ENCODE peak calls at places on chromosome 16, in eight cellular contexts. M is naive thymus-derived CD4-positive, alpha-beta T cell; L is mucosa of descending colon; I is nephron progenitor cell; A is amygdala; N is naive B cell; C is nucleus accumbens; E is Calu3. X is an unnamed sample.

GRCh38 chr16:11727945-11728543 is 14.6 kb downstream of the TXNDC11 start:
- DNase-seq in C (no peak), L (no peak), N (no peak), A (no peak), M (no peak), I (no peak), E (no peak), X (peak; percentile 73)

GRCh38 chr16:68236804-68237242 is 896 bp upstream of the ESRP2 start:
- DNase-seq in E (peak; percentile 22), L (no peak), N (no peak), M (no peak), I (peak; percentile 30), C (no peak), A (no peak), X (no peak)

GRCh38 chr16:85733155-85733838 is 17.6 kb downstream of the C16orf74 start:
- DNase-seq in M (no peak), E (no peak), L (no peak), N (no peak), I (no peak), A (no peak), C (no peak), X (peak; percentile 60)

GRCh38 chr16:67431077-67431804 is at the start of gene HSD11B2:
- DNase-seq in L (no peak), I (peak; percentile 71), M (no peak), E (peak; percentile 79), N (no peak), A (peak; percentile 20), C (peak; percentile 17), X (no peak)

GRCh38 chr16:80803341-80804060 is 897 bp downstream of the CDYL2 start:
- DNase-seq in C (no peak), A (no peak), E (no peak), I (peak; percentile 55), M (peak; percentile 33), L (peak; percentile 47), N (no peak), X (no peak)

GRCh38 chr16:23131841-23132576 is 17.2 kb downstream of the USP31 start:
- DNase-seq in L (no peak), C (no peak), E (no peak), N (no peak), A (no peak), I (no peak), M (no peak), X (no peak)

GRCh38 chr16:11667221-11667823 is 933 bp upstream of the SNN start:
- DNase-seq in E (no peak), N (no peak), M (no peak), A (no peak), C (no peak), I (no peak), L (no peak), X (no peak)

GRCh38 chr16:81774348-81774747 is 4.7 kb upstream of the PLCG2 start:
- DNase-seq in A (no peak), M (no peak), E (no peak), N (peak; percentile 65), C (no peak), L (no peak), I (no peak), X (no peak)

GRCh38 chr16:80744856-80745255 is 59.5 kb downstream of the CDYL2 start:
- DNase-seq in E (no peak), L (no peak), I (no peak), M (no peak), A (no peak), C (no peak), N (no peak), X (no peak)

GRCh38 chr16:1492082-1492922 is 858 bp upstream of the TELO2 start:
- DNase-seq in A (no peak), C (no peak), L (no peak), M (no peak), N (no peak), I (no peak), E (no peak), X (no peak)

GRCh38 chr16:79589495-79590134 is 10.9 kb downstream of the MAF start:
- DNase-seq in M (no peak), I (no peak), C (no peak), A (no peak), E (no peak), N (no peak), L (no peak), X (no peak)

GRCh38 chr16:53509906-53510703 is 7.1 kb upstream of the AKTIP start:
- DNase-seq in I (peak; percentile 66), N (peak; percentile 51), C (peak; percentile 23), E (peak; percentile 65), M (peak; percentile 34), A (peak; percentile 51), L (peak; percentile 62), X (peak; percentile 28)

GRCh38 chr16:83574388-83574787 is 233.4 kb upstream of the HSBP1 start:
- DNase-seq in I (no peak), A (no peak), C (no peak), N (no peak), M (no peak), L (no peak), E (no peak), X (no peak)

GRCh38 chr16:31157136-31157535 is 7.3 kb upstream of the PRSS36 start:
- DNase-seq in A (no peak), E (no peak), I (no peak), C (no peak), M (no peak), N (no peak), L (no peak), X (peak; percentile 63)

GRCh38 chr16:4489030-4489429 is 12.8 kb downstream of the HMOX2 start:
- DNase-seq in A (no peak), M (no peak), L (no peak), I (no peak), C (no peak), N (no peak), E (no peak), X (no peak)

GRCh38 chr16:85490971-85491771 is 122.0 kb upstream of the GSE1 start:
- DNase-seq in N (peak; percentile 14), I (peak; percentile 55), E (peak; percentile 35), A (no peak), M (no peak), L (peak; percentile 77), C (no peak), X (no peak)

GRCh38 chr16:24054649-24055560 is 201.2 kb upstream of the CACNG3 start:
- DNase-seq in L (no peak), C (no peak), I (peak; percentile 37), N (no peak), A (no peak), M (no peak), E (no peak), X (no peak)

GRCh38 chr16:81429045-81429521 is 15.5 kb upstream of the CMIP start:
- DNase-seq in I (no peak), C (no peak), L (peak; percentile 70), E (peak; percentile 75), M (no peak), A (peak; percentile 21), N (peak; percentile 38), X (no peak)

GRCh38 chr16:30473231-30474061 is 904 bp downstream of the ITGAL start:
- DNase-seq in E (no peak), C (no peak), M (peak; percentile 22), N (no peak), A (no peak), I (no peak), L (no peak), X (no peak)

GRCh38 chr16:30699615-30700099 is 686 bp downstream of the SRCAP start:
- DNase-seq in A (no peak), N (no peak), E (peak; percentile 16), I (no peak), L (no peak), M (no peak), C (no peak), X (no peak)

GRCh38 chr16:10668322-10669045 is 26.2 kb downstream of the TEKT5 start:
- DNase-seq in M (no peak), E (peak; percentile 70), A (peak; percentile 27), L (no peak), N (no peak), C (no peak), I (peak; percentile 26), X (no peak)

GRCh38 chr16:48496571-48497095 is 111.4 kb upstream of the SIAH1 start:
- DNase-seq in L (no peak), E (no peak), I (no peak), M (no peak), C (no peak), N (no peak), A (no peak), X (no peak)

GRCh38 chr16:51876934-51877333 is 670.0 kb downstream of the TOX3 start:
- DNase-seq in N (no peak), L (peak; percentile 4), E (no peak), C (no peak), A (no peak), M (no peak), I (no peak), X (no peak)

GRCh38 chr16:8828541-8829165 is 31.0 kb downstream of the PMM2 start:
- DNase-seq in N (no peak), A (no peak), E (no peak), M (no peak), L (no peak), I (no peak), C (no peak), X (no peak)

GRCh38 chr16:68893710-68894705 is 50.7 kb downstream of the TANGO6 start:
- DNase-seq in A (no peak), E (no peak), N (no peak), C (no peak), I (peak; percentile 58), M (no peak), L (peak; percentile 60), X (no peak)

GRCh38 chr16:85028638-85029412 is 1.2 kb downstream of the KIAA0513 start:
- DNase-seq in E (peak; percentile 74), L (peak; percentile 70), M (peak; percentile 76), A (no peak), C (no peak), I (no peak), N (no peak), X (no peak)

GRCh38 chr16:4244254-4244812 is 2.5 kb upstream of the SRL start:
- DNase-seq in E (no peak), M (no peak), L (no peak), C (no peak), I (no peak), N (no peak), A (no peak), X (no peak)

GRCh38 chr16:61681124-61681523 is 355.1 kb downstream of the CDH8 start:
- DNase-seq in N (no peak), M (no peak), I (no peak), C (no peak), A (no peak), E (no peak), L (no peak), X (no peak)

GRCh38 chr16:66878067-66878466 is 2.2 kb upstream of the PDP2 start:
- DNase-seq in I (no peak), E (no peak), M (no peak), A (no peak), C (no peak), L (no peak), N (no peak), X (peak; percentile 97)

GRCh38 chr16:27768651-27769270 is 218.8 kb downstream of the KATNIP start:
- DNase-seq in N (no peak), C (no peak), M (no peak), L (no peak), A (no peak), E (no peak), I (no peak), X (no peak)

GRCh38 chr16:89014611-89015230 is 37.7 kb upstream of the CBFA2T3 start:
- DNase-seq in N (no peak), E (no peak), I (no peak), M (no peak), C (no peak), A (no peak), L (no peak), X (no peak)

GRCh38 chr16:4350365-4350786 is 745 bp downstream of the PAM16 start:
- DNase-seq in E (no peak), N (no peak), I (no peak), C (no peak), L (no peak), M (no peak), A (no peak), X (no peak)

GRCh38 chr16:75471723-75472634 is 7.5 kb upstream of the TMEM170A start:
- DNase-seq in E (peak; percentile 64), A (peak; percentile 28), M (no peak), C (no peak), I (peak; percentile 45), N (peak; percentile 33), L (peak; percentile 73), X (no peak)

GRCh38 chr16:88341551-88342290 is 41.0 kb upstream of the ZNF469 start:
- DNase-seq in A (no peak), I (no peak), N (no peak), M (no peak), L (no peak), C (no peak), E (no peak), X (no peak)

X was measured in GF-D8.